ENCODE peak calls at places on chromosomes 11 and 22, in five cellular contexts. S is CD8-positive, alpha-beta T cell; E is lower lobe of right lung; Z is tibial artery; P is PC-3. N is an unnamed sample.

GRCh38 chr11:72678524-72678923 is 4.3 kb upstream of the PDE2A start:
- DNase-seq in S (no peak), E (no peak), Z (no peak), P (no peak), N (no peak)

GRCh38 chr11:107791343-107792048 is 67.1 kb downstream of the SLC35F2 start:
- DNase-seq in S (no peak), E (no peak), Z (no peak), P (no peak), N (no peak)

GRCh38 chr22:29635734-29636357 is 32.4 kb downstream of the NF2 start:
- DNase-seq in S (no peak), E (no peak), Z (no peak), P (peak), N (peak)

GRCh38 chr11:32511926-32512325 is 71.7 kb upstream of the EIF3M start:
- DNase-seq in S (no peak), E (no peak), Z (no peak), P (peak), N (peak)

GRCh38 chr11:119361056-119361787 is 14.7 kb upstream of the MFRP start:
- DNase-seq in S (no peak), E (peak), Z (peak), P (peak), N (peak)

GRCh38 chr11:57791321-57792059 is 29.9 kb downstream of the CTNND1 start:
- DNase-seq in S (peak), E (no peak), Z (no peak), P (no peak), N (no peak)

GRCh38 chr11:95154514-95154913 is 64.9 kb downstream of the ENDOD1 start:
- DNase-seq in S (peak), E (no peak), Z (no peak), P (peak), N (peak)

GRCh38 chr11:45473491-45473890 is 187.3 kb upstream of the SYT13 start:
- DNase-seq in S (no peak), E (no peak), Z (no peak), P (no peak), N (no peak)

GRCh38 chr11:68214173-68215086 is 1.3 kb upstream of the KMT5B start:
- DNase-seq in S (no peak), E (no peak), Z (peak), P (no peak), N (no peak)

GRCh38 chr22:32649515-32650200 is 151.8 kb upstream of the TIMP3 start:
- DNase-seq in S (no peak), E (no peak), Z (peak), P (no peak), N (no peak)

GRCh38 chr22:45446216-45446615 is 32.7 kb downstream of the RIBC2 start:
- DNase-seq in S (no peak), E (no peak), Z (no peak), P (no peak), N (no peak)

GRCh38 chr22:19942886-19943664 is 1.5 kb upstream of the TXNRD2 start:
- DNase-seq in S (no peak), E (peak), Z (no peak), P (peak), N (peak)

GRCh38 chr22:20964090-20964798 is 2.8 kb upstream of the AIFM3 start:
- DNase-seq in S (no peak), E (no peak), Z (no peak), P (no peak), N (no peak)
- H3K4me3 ChIP-seq in S (peak), E (peak), Z (no peak), P (no peak), N (peak)

GRCh38 chr22:46708766-46709330 is 29.2 kb downstream of the CERK start:
- DNase-seq in S (no peak), E (peak), Z (no peak), P (no peak), N (no peak)
- H3K4me3 ChIP-seq in S (no peak), E (no peak), Z (no peak), P (no peak), N (no peak)

DNA sequence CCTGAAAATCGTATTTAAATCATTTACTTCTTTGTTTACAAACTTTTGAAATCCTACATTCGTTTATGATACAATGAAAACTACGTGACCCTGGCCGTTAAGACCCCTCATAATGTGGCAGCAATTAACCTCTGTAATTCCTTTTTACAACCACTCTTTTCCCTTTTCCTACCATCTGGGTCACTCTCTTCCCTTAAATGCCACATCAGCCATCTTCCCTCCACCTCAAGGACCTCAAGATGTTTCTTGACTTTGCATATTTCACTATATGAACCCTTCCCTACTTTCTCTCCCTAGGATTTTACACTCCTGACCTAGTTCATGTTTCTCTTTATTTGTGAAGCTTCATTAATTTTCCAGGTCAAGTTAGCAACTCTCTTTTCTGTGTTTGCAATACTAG is 26.8 kb downstream of the OR2AG2 start:
- DNase-seq in S (no peak), E (no peak), Z (no peak), P (no peak), N (no peak)
- H3K4me3 ChIP-seq in S (peak), E (peak), Z (no peak), P (no peak), N (no peak)

GRCh38 chr22:39613549-39613921 is 43.0 kb downstream of the CACNA1I start:
- DNase-seq in S (no peak), E (no peak), Z (no peak), P (no peak), N (no peak)
- H3K4me3 ChIP-seq in S (no peak), E (no peak), Z (no peak), P (no peak), N (no peak)

DNA sequence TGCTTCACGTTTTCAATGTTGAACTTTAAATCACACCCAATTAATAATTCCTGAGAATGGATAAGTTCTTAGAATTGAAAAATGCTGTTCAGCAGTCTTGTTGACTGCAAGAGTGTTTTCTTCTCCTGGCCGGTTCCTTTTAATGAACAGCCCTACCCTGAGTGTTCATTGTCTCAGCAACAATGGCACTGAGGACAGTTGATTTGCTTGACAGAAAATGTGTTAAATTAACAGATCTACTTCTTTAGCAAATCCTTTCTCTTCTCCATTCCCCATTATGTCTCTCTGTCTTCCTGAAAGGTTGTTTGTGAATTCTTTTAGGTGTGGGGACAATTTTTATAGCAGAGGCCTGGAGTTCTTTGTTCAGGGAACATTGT is 11.4 kb downstream of the CECR2 start:
- DNase-seq in S (no peak), E (no peak), Z (no peak), P (no peak), N (no peak)
- H3K4me3 ChIP-seq in S (no peak), E (no peak), Z (no peak), P (no peak), N (no peak)

GRCh38 chr22:30989473-30989872 is 20.4 kb downstream of the TUG1 start:
- DNase-seq in S (no peak), E (no peak), Z (no peak), P (no peak), N (no peak)
- H3K4me3 ChIP-seq in S (no peak), E (no peak), Z (no peak), P (no peak), N (no peak)